ENCODE peak calls at places on chromosomes 13 and 19, in nine cellular contexts. F is LoVo; B is naive thymus-derived CD4-positive, alpha-beta T cell; P is pons; M is NCI-H2081; Z is activated naive CD8-positive, alpha-beta T cell treated with anti-CD3 and anti-CD28 coated beads for 36 hours; X is Kasumi-1; N is cardiac fibroblast; H is HFF-Myc. G is an unnamed sample.

GRCh38 chr13:102799544-102800144 is 725 bp downstream of the BIVM start:
- DNase-seq in M (no peak), B (no peak), H (no peak), P (peak; percentile 26), Z (no peak), X (no peak), F (peak; percentile 12), N (no peak), G (no peak)

GRCh38 chr19:35714601-35715354 is 3.0 kb upstream of the KMT2B start:
- DNase-seq in F (no peak), Z (no peak), X (peak; percentile 31), N (no peak), P (no peak), H (no peak), B (no peak), M (peak; percentile 33), G (no peak)

GRCh38 chr19:18093439-18094161 is 4.0 kb upstream of the MAST3 start:
- DNase-seq in H (no peak), M (no peak), Z (no peak), F (peak; percentile 35), N (no peak), P (no peak), X (no peak), B (no peak), G (peak; percentile 64)

GRCh38 chr13:94112227-94112626 is 367.3 kb downstream of the DCT start:
- DNase-seq in X (no peak), B (no peak), Z (no peak), F (no peak), H (peak; percentile 90), N (peak; percentile 88), M (no peak), P (no peak), G (no peak)

GRCh38 chr19:32891609-32892008 is 22.0 kb upstream of the SLC7A9 start:
- DNase-seq in N (no peak), B (no peak), P (no peak), H (no peak), Z (no peak), X (no peak), M (no peak), F (no peak), G (no peak)

GRCh38 chr19:53101518-53101917 is 1.7 kb downstream of the ZNF160 start:
- DNase-seq in B (no peak), P (no peak), N (no peak), Z (peak; percentile 26), M (no peak), H (no peak), X (no peak), F (no peak), G (no peak)

GRCh38 chr13:36606060-36606459 is 67.8 kb upstream of the SERTM1 start:
- DNase-seq in N (no peak), F (no peak), Z (no peak), B (no peak), X (no peak), H (no peak), M (no peak), P (no peak), G (no peak)

GRCh38 chr19:33804021-33804799 is 7.5 kb downstream of the KCTD15 start:
- DNase-seq in X (no peak), Z (no peak), M (no peak), H (no peak), N (peak; percentile 84), F (peak; percentile 91), B (no peak), P (peak; percentile 32), G (no peak)

GRCh38 chr19:18894254-18895037 is 1.5 kb downstream of the CERS1 start:
- DNase-seq in B (no peak), F (no peak), N (peak; percentile 68), H (no peak), P (peak; percentile 96), M (peak; percentile 63), X (no peak), Z (no peak), G (no peak)

GRCh38 chr19:51194527-51195315 is 30.2 kb upstream of the CD33 start:
- DNase-seq in P (no peak), N (no peak), F (no peak), X (no peak), H (no peak), Z (no peak), B (no peak), M (no peak), G (no peak)

GRCh38 chr13:104641309-104641708 is 1575.1 kb upstream of the SLC10A2 start:
- DNase-seq in M (no peak), B (no peak), X (no peak), P (no peak), F (no peak), N (no peak), Z (no peak), H (no peak), G (no peak)